ENCODE peak calls at places on chromosomes 1 and 21, in five cellular contexts. U is dermis microvascular lymphatic vessel endothelial cell, R is AG04450, K is DMS 273 treated with DMSO at 0.1 percent for 48 hours, Q is neuronal stem cell. T is an unnamed sample.

GRCh38 chr1:9733160-9733789 is 81.7 kb downstream of the PIK3CD start:
- DNase-seq in K (no peak), R (no peak), U (no peak), Q (no peak), T (no peak)

GRCh38 chr1:55289614-55290013 is 74.5 kb upstream of the USP24 start:
- DNase-seq in K (no peak), U (no peak), R (no peak), Q (no peak), T (no peak)

GRCh38 chr1:87712261-87712674 is 383.6 kb downstream of the LMO4 start:
- DNase-seq in U (no peak), Q (no peak), R (no peak), K (no peak), T (no peak)

GRCh38 chr1:82775402-82776000 is 974.8 kb downstream of the ADGRL2 start:
- DNase-seq in Q (no peak), R (no peak), U (peak; percentile 22), K (peak; percentile 1), T (peak; percentile 32)

GRCh38 chr1:241317676-241318075 is 39.3 kb downstream of the RGS7 start:
- DNase-seq in K (no peak), Q (no peak), U (no peak), R (no peak), T (no peak)

GRCh38 chr21:42593007-42593814 is 60.2 kb upstream of the PDE9A start:
- DNase-seq in R (no peak), Q (peak; percentile 59), K (peak; percentile 5), U (peak; percentile 53), T (peak; percentile 67)

GRCh38 chr21:32516729-32517649 is 68.3 kb downstream of the TCP10L start:
- DNase-seq in Q (no peak), U (peak; percentile 98), R (peak; percentile 98), K (no peak), T (no peak)

GRCh38 chr1:153272186-153272585 is 12.7 kb downstream of the LORICRIN start:
- DNase-seq in U (no peak), R (no peak), Q (no peak), K (no peak), T (no peak)

GRCh38 chr1:114231301-114231700 is 77.6 kb upstream of the SYT6 start:
- DNase-seq in R (no peak), U (no peak), K (no peak), Q (no peak), T (no peak)

T was measured in NCI-H2171 treated with DMSO at 0.1 percent for 48 hours.